ENCODE peak calls at places on chromosomes 12 and 14, in four cellular contexts. F, U, X and M are unnamed samples.

GRCh38 chr12:2161478-2161877 is 108.7 kb downstream of the CACNA1C start:
- DNase-seq in X (no peak), F (no peak), U (peak), M (no peak)

GRCh38 chr14:53411110-53411509 is 258.0 kb upstream of the DDHD1 start:
- DNase-seq in U (no peak), X (no peak), F (no peak), M (no peak)

GRCh38 chr12:132597333-132598283 is 12.8 kb downstream of the LRCOL1 start:
- DNase-seq in F (no peak), X (peak), U (peak), M (peak)

GRCh38 chr12:65536876-65537661 is 258.6 kb downstream of the MSRB3 start:
- DNase-seq in F (peak), X (no peak), U (no peak), M (no peak)

GRCh38 chr12:62720661-62721330 is 214.2 kb downstream of the PPM1H start:
- DNase-seq in X (no peak), U (no peak), F (no peak), M (no peak)

GRCh38 chr14:33364536-33364935 is 425.9 kb downstream of the NPAS3 start:
- DNase-seq in U (no peak), F (no peak), X (no peak), M (no peak)

GRCh38 chr12:59041241-59042121 is 121.2 kb upstream of the LRIG3 start:
- DNase-seq in F (no peak), U (no peak), X (no peak), M (no peak)

GRCh38 chr12:66241061-66242043 is 52.3 kb downstream of the IRAK3 start:
- DNase-seq in F (no peak), U (no peak), X (no peak), M (no peak)

GRCh38 chr12:89544730-89545184 is 18.9 kb upstream of the POC1B start:
- DNase-seq in F (peak), U (peak), X (no peak), M (no peak)

GRCh38 chr14:94113490-94113889 is 3.0 kb downstream of the IFI27 start:
- DNase-seq in U (peak), X (no peak), F (no peak), M (no peak)

GRCh38 chr12:106487664-106488063 is 95.1 kb upstream of the RFX4 start:
- DNase-seq in U (no peak), X (no peak), F (no peak), M (no peak)

GRCh38 chr12:95395706-95396105 is 78.2 kb upstream of the METAP2 start:
- DNase-seq in U (no peak), X (no peak), F (no peak), M (no peak)

GRCh38 chr14:66140213-66140918 is 345.8 kb upstream of the CCDC196 start:
- DNase-seq in U (no peak), F (no peak), X (no peak), M (no peak)

GRCh38 chr12:123102781-123103503 is 47.9 kb downstream of the PITPNM2 start:
- DNase-seq in F (no peak), U (no peak), X (no peak), M (no peak)

GRCh38 chr12:96814200-96814599 is 92.9 kb upstream of the NEDD1 start:
- DNase-seq in U (no peak), X (no peak), F (no peak), M (no peak)

GRCh38 chr12:55818886-55819285 is 1.0 kb downstream of the ORMDL2 start:
- DNase-seq in X (no peak), U (no peak), F (no peak), M (no peak)

GRCh38 chr14:90302529-90303303 is 29.0 kb downstream of the NRDE2 start:
- DNase-seq in F (no peak), X (no peak), U (no peak), M (no peak)

GRCh38 chr14:52706286-52706685 is 714 bp upstream of the PSMC6 start:
- DNase-seq in X (peak), U (no peak), F (peak), M (peak)

GRCh38 chr14:51342226-51342625 is 102.2 kb downstream of the TMX1 start:
- DNase-seq in U (no peak), X (no peak), F (no peak), M (no peak)

GRCh38 chr14:61388173-61388975 is 67.0 kb downstream of the PRKCH start:
- DNase-seq in U (no peak), F (no peak), X (peak), M (peak)

GRCh38 chr14:104985675-104986486 is at the start of gene CLBA1:
- DNase-seq in X (peak), F (peak), U (peak), M (peak)

GRCh38 chr14:101475468-101476257 is 85.6 kb upstream of the DIO3 start:
- DNase-seq in U (no peak), F (no peak), X (no peak), M (no peak)

GRCh38 chr12:106645074-106645421 is 62.2 kb downstream of the RFX4 start:
- DNase-seq in X (no peak), U (peak), F (no peak), M (no peak)

GRCh38 chr12:57904848-57905811 is 36.2 kb upstream of the ATP23 start:
- DNase-seq in U (peak), F (peak), X (peak), M (peak)

GRCh38 chr12:110301065-110301806 is 20.2 kb downstream of the ATP2A2 start:
- DNase-seq in X (no peak), U (no peak), F (no peak), M (no peak)

GRCh38 chr12:119594399-119594730 is 791 bp downstream of the TMEM233 start:
- DNase-seq in U (no peak), X (no peak), F (peak), M (no peak)

GRCh38 chr12:27982380-27982779 is 9.8 kb upstream of the PTHLH start:
- DNase-seq in X (no peak), U (no peak), F (no peak), M (no peak)

GRCh38 chr12:10673660-10674384 is at the start of gene STYK1:
- DNase-seq in U (peak), F (peak), X (peak), M (peak)

GRCh38 chr14:84036863-84037262 is 1493.1 kb upstream of the FLRT2 start:
- DNase-seq in X (no peak), F (no peak), U (no peak), M (no peak)

GRCh38 chr12:110010853-110011835 is 11.9 kb downstream of the ANKRD13A start:
- DNase-seq in F (no peak), U (no peak), X (no peak), M (peak)

GRCh38 chr12:105336411-105336810 is 5.9 kb downstream of the C12orf75 start:
- DNase-seq in X (no peak), F (no peak), U (no peak), M (no peak)